ENCODE peak calls at places on chromosome 18, in seven cellular contexts. Z, S, G, R, N, M and K are unnamed samples.

GRCh38 chr18:44834867-44835469 is 154.3 kb downstream of the SETBP1 start:
- DNase-seq in Z (no peak), S (no peak), G (no peak), R (no peak), N (no peak), M (no peak), K (no peak)

GRCh38 chr18:23703057-23703986 is 14.1 kb downstream of the LAMA3 start:
- DNase-seq in Z (peak; percentile 36), S (peak; percentile 56), G (no peak), R (peak; percentile 66), N (no peak), M (peak; percentile 35), K (no peak)

GRCh38 chr18:9321017-9321452 is 13.5 kb upstream of the TWSG1 start:
- DNase-seq in Z (no peak), S (no peak), G (no peak), R (no peak), N (no peak), M (no peak), K (no peak)

GRCh38 chr18:78638889-78639596 is 340.6 kb upstream of the SALL3 start:
- DNase-seq in Z (no peak), S (no peak), G (no peak), R (no peak), N (no peak), M (no peak), K (no peak)

GRCh38 chr18:57859314-57859713 is 56.2 kb upstream of the ATP8B1 start:
- DNase-seq in Z (no peak), S (peak; percentile 45), G (no peak), R (peak; percentile 21), N (no peak), M (no peak), K (peak; percentile 19)

GRCh38 chr18:31225668-31226067 is 63.0 kb upstream of the DSC1 start:
- DNase-seq in Z (peak; percentile 4), S (peak; percentile 8), G (no peak), R (no peak), N (peak; percentile 65), M (no peak), K (no peak)

GRCh38 chr18:48133675-48134251 is 203.3 kb upstream of the SMAD2 start:
- DNase-seq in Z (no peak), S (no peak), G (no peak), R (no peak), N (no peak), M (peak; percentile 57), K (no peak)

GRCh38 chr18:54957987-54958386 is 1.3 kb downstream of the CCDC68 start:
- DNase-seq in Z (no peak), S (no peak), G (no peak), R (no peak), N (no peak), M (no peak), K (peak; percentile 9)

GRCh38 chr18:35245719-35246317 is 5.0 kb downstream of the ZNF397 start:
- DNase-seq in Z (no peak), S (no peak), G (no peak), R (no peak), N (no peak), M (no peak), K (no peak)

GRCh38 chr18:58780045-58780444 is 84.6 kb upstream of the ZNF532 start:
- DNase-seq in Z (no peak), S (no peak), G (no peak), R (no peak), N (no peak), M (no peak), K (no peak)

GRCh38 chr18:53941601-53942335 is 282.7 kb downstream of the MBD2 start:
- DNase-seq in Z (no peak), S (peak; percentile 8), G (no peak), R (no peak), N (no peak), M (no peak), K (no peak)

GRCh38 chr18:36200354-36200771 is 13.1 kb downstream of the MOCOS start:
- DNase-seq in Z (no peak), S (no peak), G (no peak), R (no peak), N (no peak), M (no peak), K (no peak)

GRCh38 chr18:906416-907170 is 1.9 kb downstream of the ADCYAP1 start:
- DNase-seq in Z (no peak), S (no peak), G (no peak), R (peak; percentile 15), N (no peak), M (no peak), K (peak; percentile 66)

GRCh38 chr18:53416985-53417384 is 807.5 kb downstream of the MBD2 start:
- DNase-seq in Z (no peak), S (no peak), G (no peak), R (no peak), N (peak; percentile 21), M (no peak), K (no peak)

GRCh38 chr18:77130229-77131099 is 2.1 kb downstream of the MBP start:
- DNase-seq in Z (no peak), S (no peak), G (no peak), R (no peak), N (no peak), M (no peak), K (no peak)

GRCh38 chr18:32470136-32470712 is 458 bp downstream of the GAREM1 start:
- DNase-seq in Z (no peak), S (peak; percentile 14), G (no peak), R (peak; percentile 64), N (peak; percentile 23), M (peak; percentile 48), K (peak; percentile 18)

GRCh38 chr18:36780748-36781147 is 48.1 kb downstream of the TPGS2 start:
- DNase-seq in Z (no peak), S (no peak), G (no peak), R (no peak), N (no peak), M (no peak), K (no peak)

GRCh38 chr18:9851511-9851910 is 34.3 kb upstream of the TXNDC2 start:
- DNase-seq in Z (no peak), S (no peak), G (no peak), R (no peak), N (no peak), M (no peak), K (no peak)

GRCh38 chr18:48931680-48932461 is 18.9 kb downstream of the SMAD7 start:
- DNase-seq in Z (no peak), S (peak; percentile 41), G (no peak), R (no peak), N (no peak), M (no peak), K (no peak)